ENCODE peak calls at places on chromosome 3, in ten cellular contexts. B is neural progenitor cell, Y is fibroblast of lung, N is hepatocyte, R is PC-9, H is HCT116, M is A673, F is keratinocyte, T is GM23248, V is astrocyte. K is an unnamed sample.

GRCh38 chr3:114213262-114213668 is 24.1 kb downstream of the ZNF80 start:
- DNase-seq in B (no peak), Y (peak), N (no peak), R (no peak), H (no peak), M (no peak), F (no peak), T (peak), V (peak), K (no peak)

GRCh38 chr3:75192065-75192658 is 472.0 kb upstream of the FRG2C start:
- DNase-seq in B (peak), Y (peak), N (peak), R (peak), H (peak), M (peak), F (no peak), T (peak), V (no peak), K (peak)

GRCh38 chr3:181839915-181840295 is 128.2 kb downstream of the SOX2 start:
- DNase-seq in B (no peak), Y (peak), N (no peak), R (no peak), H (no peak), M (no peak), F (no peak), T (no peak), V (peak), K (no peak)

GRCh38 chr3:107531917-107532469 is 9.2 kb downstream of the BBX start:
- DNase-seq in B (no peak), Y (no peak), N (no peak), R (no peak), H (no peak), M (no peak), F (no peak), T (no peak), V (no peak), K (no peak)

GRCh38 chr3:55595420-55595819 is 108.3 kb upstream of the WNT5A start:
- DNase-seq in B (no peak), Y (no peak), N (peak), R (no peak), H (no peak), M (no peak), F (no peak), T (no peak), V (no peak), K (no peak)

GRCh38 chr3:42425736-42426407 is 15.5 kb upstream of the LYZL4 start:
- DNase-seq in B (no peak), Y (no peak), N (no peak), R (no peak), H (no peak), M (no peak), F (no peak), T (no peak), V (no peak), K (no peak)

GRCh38 chr3:116815831-116816588 is 106.4 kb downstream of the TUSC7 start:
- DNase-seq in B (peak), Y (peak), N (peak), R (no peak), H (no peak), M (no peak), F (no peak), T (peak), V (peak), K (no peak)

GRCh38 chr3:41575754-41576153 is 376.4 kb downstream of the CTNNB1 start:
- DNase-seq in B (no peak), Y (no peak), N (no peak), R (no peak), H (no peak), M (no peak), F (no peak), T (no peak), V (no peak), K (no peak)

GRCh38 chr3:138921316-138922292 is 25.3 kb downstream of the FOXL2 start:
- DNase-seq in B (no peak), Y (peak), N (no peak), R (peak), H (no peak), M (no peak), F (no peak), T (peak), V (peak), K (no peak)

GRCh38 chr3:14231998-14232501 is 53.4 kb downstream of the LSM3 start:
- DNase-seq in B (no peak), Y (peak), N (no peak), R (no peak), H (no peak), M (no peak), F (no peak), T (peak), V (no peak), K (no peak)

GRCh38 chr3:46858996-46859710 is 4.1 kb downstream of the MYL3 start:
- DNase-seq in B (no peak), Y (no peak), N (no peak), R (no peak), H (no peak), M (no peak), F (no peak), T (no peak), V (no peak), K (no peak)

GRCh38 chr3:20769430-20769829 is 583.4 kb upstream of the SGO1 start:
- DNase-seq in B (no peak), Y (no peak), N (no peak), R (no peak), H (no peak), M (no peak), F (no peak), T (no peak), V (no peak), K (no peak)

GRCh38 chr3:183487046-183487445 is 58.6 kb upstream of the MCF2L2 start:
- DNase-seq in B (peak), Y (no peak), N (no peak), R (no peak), H (no peak), M (no peak), F (no peak), T (no peak), V (no peak), K (no peak)

GRCh38 chr3:132284006-132284405 is 33.2 kb upstream of the ACP3 start:
- DNase-seq in B (no peak), Y (no peak), N (no peak), R (no peak), H (no peak), M (no peak), F (no peak), T (peak), V (no peak), K (no peak)
- H3K27ac ChIP-seq in B (no peak), Y (no peak), N (peak), R (no peak), H (no peak), M (no peak), F (no peak), T (no peak), V (no peak), K (no peak)

DNA sequence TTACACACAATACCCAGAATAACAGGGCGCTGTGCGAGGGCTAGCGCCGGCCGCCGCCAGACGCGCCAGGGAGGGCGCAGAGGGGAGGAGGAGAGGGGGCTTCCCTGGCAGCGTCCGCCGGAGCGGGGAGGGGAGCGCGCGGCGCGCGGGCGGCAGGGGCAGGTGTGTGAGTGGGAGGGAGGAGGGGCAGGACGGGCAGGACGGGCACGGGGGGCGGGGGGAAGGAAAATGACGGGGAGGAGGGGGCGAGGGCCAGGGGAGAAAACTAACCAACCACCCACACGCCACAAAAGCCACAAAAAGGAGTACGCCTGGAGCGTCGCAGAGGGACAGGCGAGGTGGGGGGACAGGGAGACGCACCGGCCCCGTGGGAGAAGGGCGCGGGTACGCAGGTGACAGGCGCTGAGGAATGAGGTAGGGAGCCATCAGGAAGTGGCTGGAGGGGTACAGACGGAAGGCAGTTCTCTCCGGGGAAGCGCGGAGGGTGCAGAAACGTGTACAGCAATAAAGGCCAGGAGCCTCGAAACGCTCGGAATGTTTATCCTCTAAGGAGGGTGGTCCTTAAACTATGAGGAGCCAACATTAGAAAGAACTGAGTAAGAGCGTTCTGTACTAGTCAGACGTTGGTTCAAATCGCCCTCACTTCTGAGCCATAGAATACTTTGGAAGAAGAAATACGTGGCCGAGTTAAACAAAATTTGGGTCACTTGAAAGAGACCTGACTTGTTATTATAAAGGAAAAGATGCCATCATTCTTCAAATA is 683 bp upstream of the SATB1 start:
- DNase-seq in B (peak), Y (no peak), N (peak), R (peak), H (no peak), M (no peak), F (no peak), T (peak), V (no peak), K (no peak)
- TF ChIP-seq EZH2 in B (no peak), Y (peak), N (no peak), R (no peak), H (no peak), M (no peak), F (no peak), T (no peak), V (no peak), K (no peak)

GRCh38 chr3:142975316-142975995 is 12.0 kb upstream of the PAQR9 start:
- DNase-seq in B (no peak), Y (no peak), N (no peak), R (no peak), H (no peak), M (no peak), F (no peak), T (no peak), V (no peak), K (no peak)
- H3K27ac ChIP-seq in B (no peak), Y (no peak), N (no peak), R (no peak), H (no peak), M (no peak), F (no peak), T (no peak), V (no peak), K (no peak)

DNA sequence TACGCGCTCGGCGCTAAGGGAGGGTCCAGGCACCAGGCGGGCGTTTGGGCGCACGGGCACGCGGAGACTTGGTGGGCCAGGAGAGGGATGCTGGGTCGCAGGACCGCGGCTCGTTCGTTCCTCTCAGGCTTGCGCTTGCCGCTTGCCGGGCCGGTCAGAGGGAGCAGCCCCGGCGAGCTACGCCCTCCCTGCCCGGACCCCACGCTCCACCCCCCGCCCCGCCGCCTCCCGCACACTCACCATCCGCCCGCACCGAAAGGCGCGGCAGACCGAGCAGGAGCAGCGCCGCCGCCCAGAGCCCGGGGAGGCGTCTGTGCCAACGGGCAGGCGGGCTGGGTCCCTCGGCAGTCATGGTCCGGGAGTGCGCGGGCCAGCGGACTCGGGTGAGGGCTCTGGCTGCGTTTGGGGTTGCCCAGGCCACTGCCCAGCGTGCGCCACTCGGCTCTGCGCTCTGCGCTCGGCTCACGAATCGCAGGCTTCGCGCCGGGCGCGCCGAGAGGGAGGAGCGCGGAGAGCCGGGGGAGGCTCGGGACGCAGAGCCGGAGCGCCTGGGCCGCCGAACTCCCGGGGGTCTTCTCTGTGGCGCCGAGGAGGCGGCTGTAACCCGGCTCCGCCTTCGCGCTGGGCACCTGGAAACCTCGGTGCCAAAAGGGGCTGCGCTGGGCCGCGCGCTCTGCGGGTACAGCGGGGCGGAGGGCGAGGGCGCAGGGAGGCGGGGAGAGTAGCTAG is at the start of gene SUSD5:
- DNase-seq in B (peak), Y (peak), N (peak), R (peak), H (no peak), M (peak), F (no peak), T (peak), V (peak), K (no peak)
- TF ChIP-seq EZH2 in B (peak), Y (no peak), N (no peak), R (no peak), H (no peak), M (no peak), F (no peak), T (no peak), V (peak), K (no peak)

DNA sequence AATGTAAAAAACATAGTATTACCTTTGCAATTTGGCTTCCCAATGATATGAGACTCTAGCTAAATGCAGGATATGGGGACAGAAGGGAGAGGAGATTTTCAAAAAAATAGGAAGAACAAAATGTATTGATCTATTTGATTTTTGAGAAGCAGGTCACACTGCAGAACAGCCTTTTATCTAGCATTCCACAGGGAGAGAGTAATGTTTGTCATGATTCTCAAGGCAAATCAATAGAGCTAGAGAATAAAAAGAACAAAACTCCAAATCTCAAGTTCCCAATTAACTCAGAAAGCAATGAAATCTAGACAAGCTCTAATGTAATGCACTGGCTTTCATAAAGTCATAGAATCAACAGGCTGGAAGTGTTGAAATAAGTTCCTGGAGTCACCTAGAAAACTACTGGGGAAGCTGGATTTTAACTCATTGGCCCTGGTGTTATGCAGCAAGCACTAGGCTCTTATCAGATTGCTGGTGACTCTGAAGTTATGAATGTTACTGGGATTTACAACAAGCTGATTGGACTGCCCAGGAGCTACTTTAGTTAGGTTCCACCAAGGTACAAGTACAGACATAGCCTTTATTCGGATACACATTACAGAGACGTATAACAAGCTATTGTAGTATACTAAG is 442.8 kb downstream of the FGF12 start:
- DNase-seq in B (no peak), Y (peak), N (peak), R (no peak), H (no peak), M (no peak), F (no peak), T (no peak), V (no peak), K (no peak)
- H3K27ac ChIP-seq in B (no peak), Y (no peak), N (peak), R (no peak), H (no peak), M (no peak), F (no peak), T (no peak), V (no peak), K (no peak)

DNA sequence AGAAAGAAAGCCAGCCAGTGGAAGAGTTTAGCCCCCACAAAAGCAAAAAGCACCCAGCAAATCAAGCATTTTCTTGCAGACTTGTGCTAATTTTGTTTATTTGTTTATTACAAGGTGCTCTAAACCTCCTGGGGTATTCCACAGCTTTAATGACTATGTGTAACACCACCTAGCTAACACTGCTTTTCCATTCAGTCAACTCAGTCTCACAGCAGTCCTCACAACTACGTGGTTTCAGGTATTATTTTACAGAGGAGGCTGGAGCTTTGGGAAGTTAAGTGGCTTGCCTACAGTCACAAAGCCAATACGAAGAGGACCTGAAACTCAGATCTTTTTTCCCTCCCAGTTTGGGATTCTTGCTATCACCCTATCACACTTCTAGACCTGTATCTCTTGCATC is 14.8 kb downstream of the SOX14 start:
- DNase-seq in B (no peak), Y (no peak), N (no peak), R (no peak), H (no peak), M (no peak), F (no peak), T (no peak), V (no peak), K (no peak)
- TF ChIP-seq EZH2 in B (no peak), Y (no peak), N (no peak), R (no peak), H (no peak), M (no peak), F (no peak), T (no peak), V (no peak), K (no peak)

GRCh38 chr3:195168009-195168759 is 102.8 kb downstream of the XXYLT1 start:
- DNase-seq in B (no peak), Y (no peak), N (no peak), R (no peak), H (no peak), M (no peak), F (no peak), T (no peak), V (no peak), K (no peak)

GRCh38 chr3:195171093-195171873 is 99.7 kb downstream of the XXYLT1 start:
- DNase-seq in B (no peak), Y (no peak), N (no peak), R (no peak), H (no peak), M (no peak), F (no peak), T (no peak), V (no peak), K (no peak)

GRCh38 chr3:195170521-195170920 is 100.4 kb downstream of the XXYLT1 start:
- DNase-seq in B (no peak), Y (no peak), N (no peak), R (no peak), H (no peak), M (no peak), F (no peak), T (no peak), V (no peak), K (no peak)

GRCh38 chr3:195165790-195166189 is 105.2 kb downstream of the XXYLT1 start:
- DNase-seq in B (no peak), Y (no peak), N (no peak), R (no peak), H (no peak), M (no peak), F (no peak), T (no peak), V (no peak), K (no peak)

DNA sequence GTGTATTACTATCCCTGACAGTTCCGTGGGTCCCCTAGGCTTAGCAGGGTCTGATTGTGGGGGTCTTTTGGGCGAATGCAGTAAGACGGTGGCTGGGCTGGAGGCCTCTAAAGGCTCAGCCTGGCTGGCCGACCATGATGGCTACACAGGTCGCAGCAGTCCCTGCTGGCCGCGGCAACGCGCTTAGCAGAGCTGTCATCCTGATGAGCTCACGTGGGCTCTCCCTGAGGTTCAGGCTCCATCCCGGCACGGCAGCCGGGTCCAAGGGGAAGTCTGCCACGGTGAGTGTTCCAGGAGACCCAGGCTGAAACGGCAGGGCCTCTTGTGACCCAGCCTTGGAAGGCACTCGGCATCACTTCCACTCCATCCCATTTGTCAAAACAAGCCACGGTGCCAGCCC is 101.9 kb downstream of the XXYLT1 start:
- DNase-seq in B (no peak), Y (no peak), N (no peak), R (no peak), H (no peak), M (no peak), F (no peak), T (no peak), V (no peak), K (no peak)
- H3K27ac ChIP-seq in B (no peak), Y (no peak), N (no peak), R (no peak), H (no peak), M (no peak), F (no peak), T (no peak), V (no peak), K (no peak)

GRCh38 chr3:154121236-154122095 is at the start of gene ARHGEF26:
- DNase-seq in B (peak), Y (peak), N (peak), R (peak), H (peak), M (peak), F (no peak), T (peak), V (peak), K (peak)
- TF ChIP-seq EZH2 in B (no peak), Y (no peak), N (no peak), R (no peak), H (no peak), M (no peak), F (no peak), T (peak), V (no peak), K (no peak)

K was measured in SK-N-MC.